ENCODE peak calls at places on chromosomes 6 and 20, in four cellular contexts. N is LoVo; X is testis; T is effector CD4-positive, alpha-beta T cell. Y is an unnamed sample.

GRCh38 chr6:13135152-13135551 is 193.2 kb downstream of the TBC1D7 start:
- DNase-seq in T (no peak), X (no peak), N (no peak), Y (no peak)

GRCh38 chr6:113596907-113597583 is 260.1 kb upstream of the MARCKS start:
- DNase-seq in T (no peak), X (no peak), N (no peak), Y (no peak)

GRCh38 chr6:149015877-149016525 is 269.2 kb downstream of the UST start:
- DNase-seq in T (no peak), X (no peak), N (no peak), Y (no peak)

GRCh38 chr20:34921436-34921835 is 34.2 kb downstream of the GSS start:
- DNase-seq in T (no peak), X (no peak), N (no peak), Y (no peak)

GRCh38 chr6:41639556-41640371 is 1.5 kb downstream of the MDFI start:
- DNase-seq in T (no peak), X (peak), N (no peak), Y (no peak)

GRCh38 chr6:161204866-161205557 is 68.8 kb downstream of the AGPAT4 start:
- DNase-seq in X (no peak), T (no peak), N (no peak), Y (no peak)

GRCh38 chr6:6565069-6565468 is 23.5 kb upstream of the LY86 start:
- DNase-seq in T (no peak), X (no peak), N (no peak), Y (no peak)

GRCh38 chr6:17381429-17382147 is 11.8 kb upstream of the CAP2 start:
- DNase-seq in N (no peak), T (no peak), X (no peak), Y (no peak)

GRCh38 chr6:169794317-169795055 is 43.1 kb downstream of the ERMARD start:
- DNase-seq in X (peak), N (no peak), T (no peak), Y (no peak)

GRCh38 chr20:32357869-32358631 is at the start of gene ASXL1:
- DNase-seq in N (peak), X (peak), T (peak), Y (peak)

GRCh38 chr6:21527731-21528130 is 65.8 kb upstream of the SOX4 start:
- DNase-seq in T (no peak), N (no peak), X (no peak), Y (no peak)

GRCh38 chr6:151475653-151476523 is 17.9 kb upstream of the CCDC170 start:
- DNase-seq in X (peak), N (peak), T (peak), Y (peak)

GRCh38 chr20:63521602-63522001 is 1.0 kb downstream of the PPDPF start:
- DNase-seq in N (no peak), T (no peak), X (no peak), Y (no peak)

GRCh38 chr20:58021481-58021880 is 207.0 kb downstream of the ANKRD60 start:
- DNase-seq in N (no peak), T (no peak), X (peak), Y (no peak)

GRCh38 chr6:150996968-150997367 is 131.5 kb downstream of the MTHFD1L start:
- DNase-seq in X (no peak), T (no peak), N (no peak), Y (no peak)

GRCh38 chr6:138973481-138974140 is 14.4 kb downstream of the REPS1 start:
- DNase-seq in X (no peak), T (no peak), N (no peak), Y (no peak)

GRCh38 chr6:13814938-13815575 is 700 bp upstream of the MCUR1 start:
- DNase-seq in X (no peak), T (no peak), N (no peak), Y (no peak)

GRCh38 chr20:45969712-45970634 is 2.0 kb downstream of the ZNF335 start:
- DNase-seq in T (no peak), N (peak), X (peak), Y (peak)

GRCh38 chr6:44133003-44133931 is 5.9 kb downstream of the TMEM63B start:
- DNase-seq in X (peak), T (no peak), N (no peak), Y (no peak)

GRCh38 chr6:134424131-134424794 is 106.4 kb upstream of the SGK1 start:
- DNase-seq in N (no peak), X (no peak), T (no peak), Y (no peak)